ENCODE peak calls at places on chromosomes 13 and 19, in seven cellular contexts. Z is BE2C; C is HS-27A; B is Jurkat, Clone E6-1; K is mucosa of descending colon; E is NCI-H1092 treated with DMSO at 0.1 percent for 48 hours; J is SW 1271. I is an unnamed sample.

GRCh38 chr19:40254714-40255418 is 28.4 kb upstream of the CCNP start:
- DNase-seq in E (no peak), K (no peak), J (no peak), B (no peak), C (no peak), Z (no peak), I (no peak)

GRCh38 chr13:21466527-21466926 is 7.4 kb upstream of the ZDHHC20 start:
- DNase-seq in K (no peak), C (no peak), B (no peak), E (no peak), Z (no peak), J (no peak), I (no peak)

GRCh38 chr19:24032651-24033050 is 54.3 kb upstream of the ZNF254 start:
- DNase-seq in K (peak), J (no peak), C (no peak), E (no peak), B (no peak), Z (no peak), I (peak)

GRCh38 chr19:5147971-5148793 is 179.3 kb downstream of the KDM4B start:
- DNase-seq in Z (no peak), B (no peak), C (no peak), J (no peak), E (no peak), K (no peak), I (peak)

GRCh38 chr19:51016798-51017683 is 2.5 kb downstream of the KLK10 start:
- DNase-seq in B (peak), K (peak), J (peak), E (peak), C (no peak), Z (peak), I (no peak)

GRCh38 chr13:90800082-90800746 is 547.3 kb upstream of the MIR17HG start:
- DNase-seq in K (peak), C (no peak), J (no peak), Z (peak), B (no peak), E (no peak), I (peak)

GRCh38 chr19:30254214-30254613 is 118.0 kb upstream of the ZNF536 start:
- DNase-seq in E (no peak), J (no peak), C (no peak), Z (no peak), K (no peak), B (no peak), I (no peak)

GRCh38 chr13:77207943-77208342 is 119.0 kb downstream of the MYCBP2 start:
- DNase-seq in E (no peak), Z (no peak), K (no peak), C (no peak), J (no peak), B (peak), I (no peak)

GRCh38 chr19:29805026-29805925 is 6.5 kb upstream of the CCNE1 start:
- DNase-seq in Z (no peak), J (no peak), C (no peak), K (no peak), B (no peak), E (no peak), I (no peak)

GRCh38 chr13:59677966-59678814 is 485.5 kb downstream of the DIAPH3 start:
- DNase-seq in J (no peak), Z (peak), K (peak), E (peak), B (peak), C (peak), I (no peak)

GRCh38 chr13:40440990-40441820 is 225.2 kb downstream of the FOXO1 start:
- DNase-seq in J (no peak), B (no peak), C (no peak), Z (peak), K (peak), E (no peak), I (peak)

GRCh38 chr19:42152876-42153275 is 20.6 kb upstream of the POU2F2 start:
- DNase-seq in C (no peak), E (peak), B (no peak), K (no peak), J (no peak), Z (no peak), I (no peak)

GRCh38 chr13:51416107-51416506 is 36.7 kb downstream of the INTS6 start:
- DNase-seq in B (no peak), C (no peak), K (no peak), J (no peak), Z (no peak), E (no peak), I (no peak)

GRCh38 chr13:97279913-97280312 is 57.8 kb downstream of the MBNL2 start:
- DNase-seq in E (no peak), K (no peak), Z (no peak), C (no peak), B (no peak), J (no peak), I (no peak)